ENCODE peak calls at places on chromosomes 12 and 14, in eight cellular contexts. Z, Q, A, I, H, M, R and S are unnamed samples.

GRCh38 chr14:23174266-23174665 is 9.2 kb downstream of the SLC7A8 start:
- DNase-seq in Z (no peak), Q (no peak), A (no peak), I (no peak), H (peak; percentile 48), M (peak; percentile 61), R (peak; percentile 86), S (peak; percentile 81)

GRCh38 chr12:93536766-93537515 is 35.5 kb upstream of the SOCS2 start:
- DNase-seq in Z (peak; percentile 4), Q (no peak), A (no peak), I (no peak), H (peak; percentile 23), M (peak; percentile 16), R (peak; percentile 46), S (no peak)

GRCh38 chr14:34875031-34875922 is at the start of gene BAZ1A:
- DNase-seq in Z (peak; percentile 57), Q (no peak), A (no peak), I (peak; percentile 65), H (peak; percentile 91), M (peak; percentile 92), R (peak; percentile 91), S (peak; percentile 93)

GRCh38 chr12:88237954-88238353 is 95.8 kb downstream of the TMTC3 start:
- DNase-seq in Z (no peak), Q (no peak), A (no peak), I (peak; percentile 12), H (peak; percentile 84), M (peak; percentile 82), R (peak; percentile 76), S (peak; percentile 84)

GRCh38 chr12:751192-751827 is 1.1 kb upstream of the WNK1 start:
- DNase-seq in Z (peak; percentile 91), Q (peak; percentile 90), A (peak; percentile 48), I (no peak), H (peak; percentile 96), M (peak; percentile 97), R (peak; percentile 99), S (peak; percentile 95)

GRCh38 chr12:85951823-85952222 is 77.7 kb downstream of the NTS start:
- DNase-seq in Z (no peak), Q (no peak), A (no peak), I (no peak), H (peak; percentile 5), M (peak; percentile 20), R (peak; percentile 18), S (peak; percentile 36)

GRCh38 chr14:101444116-101444515 is 117.2 kb upstream of the DIO3 start:
- DNase-seq in Z (peak; percentile 16), Q (no peak), A (no peak), I (peak; percentile 21), H (peak; percentile 65), M (no peak), R (peak; percentile 72), S (peak; percentile 4)

GRCh38 chr12:25675808-25676207 is 122.7 kb upstream of the LMNTD1 start:
- DNase-seq in Z (no peak), Q (no peak), A (no peak), I (peak; percentile 21), H (peak; percentile 25), M (no peak), R (no peak), S (no peak)

GRCh38 chr12:103560604-103561101 is 26.4 kb upstream of the STAB2 start:
- DNase-seq in Z (no peak), Q (no peak), A (no peak), I (peak; percentile 95), H (peak; percentile 98), M (peak; percentile 98), R (peak; percentile 99), S (peak; percentile 100)

GRCh38 chr12:22412581-22412980 is 78.1 kb upstream of the ST8SIA1 start:
- DNase-seq in Z (no peak), Q (no peak), A (no peak), I (no peak), H (no peak), M (no peak), R (no peak), S (no peak)

GRCh38 chr12:104307655-104308000 is 4.1 kb downstream of the EID3 start:
- DNase-seq in Z (no peak), Q (no peak), A (no peak), I (no peak), H (no peak), M (no peak), R (no peak), S (no peak)

GRCh38 chr12:40325349-40325960 is 100.7 kb downstream of the LRRK2 start:
- DNase-seq in Z (no peak), Q (no peak), A (no peak), I (no peak), H (peak; percentile 4), M (peak; percentile 37), R (peak; percentile 24), S (peak; percentile 59)

GRCh38 chr14:74838141-74838540 is 37.8 kb downstream of the PROX2 start:
- DNase-seq in Z (no peak), Q (no peak), A (no peak), I (no peak), H (peak; percentile 30), M (peak; percentile 40), R (no peak), S (no peak)

GRCh38 chr12:104421343-104421742 is 35.4 kb upstream of the CHST11 start:
- DNase-seq in Z (no peak), Q (no peak), A (no peak), I (no peak), H (no peak), M (no peak), R (no peak), S (no peak)

GRCh38 chr14:94158239-94158888 is 15.8 kb upstream of the PPP4R4 start:
- DNase-seq in Z (no peak), Q (no peak), A (no peak), I (no peak), H (no peak), M (no peak), R (no peak), S (peak; percentile 45)

GRCh38 chr12:53185582-53186153 is 4.9 kb upstream of the CSAD start:
- DNase-seq in Z (no peak), Q (no peak), A (no peak), I (no peak), H (no peak), M (no peak), R (peak; percentile 27), S (no peak)

GRCh38 chr12:53187145-53187899 is 6.6 kb upstream of the CSAD start:
- DNase-seq in Z (no peak), Q (no peak), A (no peak), I (no peak), H (no peak), M (no peak), R (no peak), S (no peak)

GRCh38 chr12:53182836-53183235 is 2.1 kb upstream of the CSAD start:
- DNase-seq in Z (no peak), Q (no peak), A (no peak), I (no peak), H (no peak), M (no peak), R (peak; percentile 47), S (peak; percentile 64)

GRCh38 chr12:53186745-53187144 is 6.0 kb upstream of the CSAD start:
- DNase-seq in Z (no peak), Q (no peak), A (no peak), I (no peak), H (no peak), M (no peak), R (no peak), S (no peak)

GRCh38 chr12:53184828-53185227 is 4.1 kb upstream of the CSAD start:
- DNase-seq in Z (no peak), Q (no peak), A (no peak), I (no peak), H (no peak), M (no peak), R (no peak), S (no peak)
- H3K4me3 ChIP-seq in Z (no peak overlapping the region), Q (no peak overlapping the region), A (no peak overlapping the region), I (no peak overlapping the region), H (no peak overlapping the region), M (no peak overlapping the region), R (no peak overlapping the region), S (no peak overlapping the region)

GRCh38 chr12:78088391-78088832 is 257.7 kb downstream of the NAV3 start:
- DNase-seq in Z (no peak), Q (no peak), A (no peak), I (no peak), H (peak; percentile 20), M (peak; percentile 55), R (peak; percentile 20), S (no peak)
- H3K4me3 ChIP-seq in Z (no peak overlapping the region), Q (peak overlapping the region; percentile 48), A (peak overlapping the region; percentile 16), I (no peak overlapping the region), H (peak overlapping the region; percentile 20), M (peak overlapping the region; percentile 42), R (peak overlapping the region; percentile 8), S (no peak overlapping the region)

DNA sequence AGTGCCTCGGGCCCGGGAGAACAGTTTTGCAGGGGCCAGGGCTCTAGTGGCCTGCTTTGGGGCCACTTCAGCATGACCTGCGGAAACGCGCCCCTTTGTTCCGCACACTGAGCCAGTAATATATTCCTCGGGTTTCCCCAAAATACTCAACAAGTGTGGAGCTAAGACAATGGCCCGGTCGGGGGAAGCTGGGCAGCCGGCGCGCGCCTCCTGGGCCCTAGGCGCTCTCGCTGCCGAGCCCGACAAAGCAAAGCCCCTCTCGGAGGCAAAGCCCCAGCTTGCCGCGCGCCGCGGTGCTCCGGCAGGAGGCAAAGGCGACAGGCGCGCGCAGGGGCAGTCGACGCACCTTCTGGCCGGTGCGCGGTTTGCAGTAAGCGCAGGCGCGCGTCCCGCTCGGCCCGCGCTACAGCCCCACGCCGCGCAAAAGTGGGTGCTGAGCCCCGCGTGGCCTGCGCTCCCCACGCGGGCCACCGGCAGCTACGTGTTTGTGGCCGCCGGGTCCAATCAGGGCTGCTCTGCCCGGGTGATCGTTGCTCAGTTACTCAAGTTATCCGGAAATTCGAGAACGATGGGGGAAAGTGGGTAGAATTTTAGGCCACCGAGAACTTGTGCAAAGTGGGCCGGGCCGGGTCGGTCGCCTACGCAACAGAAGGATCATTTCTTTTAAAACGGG is 3.2 kb downstream of the RFX4 start:
- DNase-seq in Z (no peak), Q (no peak), A (no peak), I (no peak), H (no peak), M (peak; percentile 9), R (no peak), S (no peak)
- H3K4me3 ChIP-seq in Z (no peak overlapping the region), Q (peak overlapping the region; percentile 42), A (no peak overlapping the region), I (no peak overlapping the region), H (no peak overlapping the region), M (no peak overlapping the region), R (no peak overlapping the region), S (no peak overlapping the region)

GRCh38 chr14:61478971-61479473 is 157.6 kb downstream of the PRKCH start:
- DNase-seq in Z (no peak), Q (no peak), A (no peak), I (no peak), H (no peak), M (no peak), R (no peak), S (no peak)
- H3K4me3 ChIP-seq in Z (no peak overlapping the region), Q (no peak overlapping the region), A (no peak overlapping the region), I (no peak overlapping the region), H (no peak overlapping the region), M (no peak overlapping the region), R (no peak overlapping the region), S (no peak overlapping the region)